ENCODE peak calls at places on chromosome 3, in six cellular contexts. One of them, this sample, is unnamed.

GRCh38 chr3:128145279-128145678 is 8.0 kb upstream of the EEFSEC start:
- DNase-seq in cardiac muscle cell: no peak
- DNase-seq in neural progenitor cell: no peak
- DNase-seq in lower lobe of right lung: peak; percentile 68
- DNase-seq in keratinocyte: no peak
- DNase-seq in SJCRH30: no peak
- DNase-seq in this sample: peak; percentile 37

GRCh38 chr3:31369637-31370036 is 163.1 kb upstream of the STT3B start:
- DNase-seq in cardiac muscle cell: peak; percentile 43
- DNase-seq in neural progenitor cell: no peak
- DNase-seq in lower lobe of right lung: no peak
- DNase-seq in keratinocyte: no peak
- DNase-seq in SJCRH30: no peak
- DNase-seq in this sample: no peak

GRCh38 chr3:173745952-173746682 is 348.6 kb downstream of the NLGN1 start:
- DNase-seq in cardiac muscle cell: peak; percentile 46
- DNase-seq in neural progenitor cell: no peak
- DNase-seq in lower lobe of right lung: no peak
- DNase-seq in keratinocyte: no peak
- DNase-seq in SJCRH30: peak; percentile 1
- DNase-seq in this sample: no peak

GRCh38 chr3:34374521-34374920 is 576.1 kb downstream of the PDCD6IP start:
- DNase-seq in cardiac muscle cell: no peak
- DNase-seq in neural progenitor cell: no peak
- DNase-seq in lower lobe of right lung: no peak
- DNase-seq in keratinocyte: no peak
- DNase-seq in SJCRH30: no peak
- DNase-seq in this sample: no peak

GRCh38 chr3:16908408-16908807 is 23.7 kb downstream of the PLCL2 start:
- DNase-seq in cardiac muscle cell: no peak
- DNase-seq in neural progenitor cell: no peak
- DNase-seq in lower lobe of right lung: no peak
- DNase-seq in keratinocyte: no peak
- DNase-seq in SJCRH30: no peak
- DNase-seq in this sample: no peak

GRCh38 chr3:194632983-194633348 is 253 bp downstream of the TMEM44 start:
- DNase-seq in cardiac muscle cell: peak; percentile 37
- DNase-seq in neural progenitor cell: no peak
- DNase-seq in lower lobe of right lung: peak; percentile 62
- DNase-seq in keratinocyte: no peak
- DNase-seq in SJCRH30: peak; percentile 55
- DNase-seq in this sample: peak; percentile 33

GRCh38 chr3:129985113-129985512 is 10.6 kb downstream of the TRH start:
- DNase-seq in cardiac muscle cell: no peak
- DNase-seq in neural progenitor cell: no peak
- DNase-seq in lower lobe of right lung: no peak
- DNase-seq in keratinocyte: no peak
- DNase-seq in SJCRH30: no peak
- DNase-seq in this sample: peak; percentile 37

GRCh38 chr3:7847521-7847920 is 654.1 kb upstream of the LMCD1 start:
- DNase-seq in cardiac muscle cell: no peak
- DNase-seq in neural progenitor cell: no peak
- DNase-seq in lower lobe of right lung: no peak
- DNase-seq in keratinocyte: no peak
- DNase-seq in SJCRH30: no peak
- DNase-seq in this sample: no peak

GRCh38 chr3:66409771-66410355 is 91.0 kb downstream of the LRIG1 start:
- DNase-seq in cardiac muscle cell: no peak
- DNase-seq in neural progenitor cell: no peak
- DNase-seq in lower lobe of right lung: no peak
- DNase-seq in keratinocyte: no peak
- DNase-seq in SJCRH30: no peak
- DNase-seq in this sample: no peak

GRCh38 chr3:33392703-33393125 is 47.5 kb downstream of the UBP1 start:
- DNase-seq in cardiac muscle cell: peak; percentile 72
- DNase-seq in neural progenitor cell: no peak
- DNase-seq in lower lobe of right lung: no peak
- DNase-seq in keratinocyte: peak; percentile 38
- DNase-seq in SJCRH30: no peak
- DNase-seq in this sample: no peak

GRCh38 chr3:133393691-133394474 is 6.0 kb upstream of the BFSP2 start:
- DNase-seq in cardiac muscle cell: peak; percentile 20
- DNase-seq in neural progenitor cell: no peak
- DNase-seq in lower lobe of right lung: no peak
- DNase-seq in keratinocyte: no peak
- DNase-seq in SJCRH30: no peak
- DNase-seq in this sample: peak; percentile 54

GRCh38 chr3:172580680-172581079 is 57.5 kb upstream of the TNFSF10 start:
- DNase-seq in cardiac muscle cell: no peak
- DNase-seq in neural progenitor cell: no peak
- DNase-seq in lower lobe of right lung: no peak
- DNase-seq in keratinocyte: no peak
- DNase-seq in SJCRH30: no peak
- DNase-seq in this sample: no peak

GRCh38 chr3:60202052-60202753 is 1049.0 kb downstream of the FHIT start:
- DNase-seq in cardiac muscle cell: no peak
- DNase-seq in neural progenitor cell: no peak
- DNase-seq in lower lobe of right lung: no peak
- DNase-seq in keratinocyte: no peak
- DNase-seq in SJCRH30: peak; percentile 11
- DNase-seq in this sample: no peak

GRCh38 chr3:151393146-151393831 is 8.7 kb upstream of the P2RY12 start:
- DNase-seq in cardiac muscle cell: no peak
- DNase-seq in neural progenitor cell: no peak
- DNase-seq in lower lobe of right lung: no peak
- DNase-seq in keratinocyte: no peak
- DNase-seq in SJCRH30: no peak
- DNase-seq in this sample: no peak

GRCh38 chr3:119598410-119599098 is 869 bp downstream of the PLA1A start:
- DNase-seq in cardiac muscle cell: no peak
- DNase-seq in neural progenitor cell: no peak
- DNase-seq in lower lobe of right lung: no peak
- DNase-seq in keratinocyte: no peak
- DNase-seq in SJCRH30: no peak
- DNase-seq in this sample: no peak
- H3K27ac ChIP-seq in cardiac muscle cell: no peak overlapping the region
- H3K27ac ChIP-seq in neural progenitor cell: no peak overlapping the region
- H3K27ac ChIP-seq in lower lobe of right lung: peak overlapping the region; percentile 76
- H3K27ac ChIP-seq in keratinocyte: no peak overlapping the region
- H3K27ac ChIP-seq in SJCRH30: no peak overlapping the region
- H3K27ac ChIP-seq in this sample: peak overlapping the region; percentile 87

DNA sequence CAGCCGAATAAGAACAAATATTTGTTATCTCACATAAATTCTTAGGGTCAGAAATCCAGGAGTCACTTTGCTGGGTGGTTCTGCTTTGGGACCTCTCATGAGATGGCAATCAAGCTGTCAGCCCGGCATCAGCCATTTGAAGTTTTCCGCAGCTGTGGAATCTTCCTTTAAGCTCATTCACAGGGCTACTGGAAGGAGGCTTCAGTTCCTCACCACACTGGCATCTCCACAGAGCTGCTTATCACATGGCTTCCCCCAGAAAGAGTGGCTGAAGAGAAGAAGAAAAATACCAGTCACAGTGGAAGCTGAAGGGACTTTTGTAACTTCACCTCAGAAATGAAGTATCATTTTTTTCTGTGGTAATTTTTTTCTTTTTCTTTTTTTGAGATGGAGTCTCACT is 267.7 kb downstream of the CHL1 start:
- DNase-seq in cardiac muscle cell: no peak
- DNase-seq in neural progenitor cell: no peak
- DNase-seq in lower lobe of right lung: no peak
- DNase-seq in keratinocyte: no peak
- DNase-seq in SJCRH30: no peak
- DNase-seq in this sample: no peak
- H3K9me3 ChIP-seq in cardiac muscle cell: no peaks in the 10 kb centered on the region
- H3K9me3 ChIP-seq in neural progenitor cell: no peaks in the 10 kb centered on the region
- H3K9me3 ChIP-seq in lower lobe of right lung: no peaks in the 10 kb centered on the region
- H3K9me3 ChIP-seq in keratinocyte: no peaks in the 10 kb centered on the region
- H3K9me3 ChIP-seq in SJCRH30: no peaks in the 10 kb centered on the region
- H3K9me3 ChIP-seq in this sample: no peaks in the 10 kb centered on the region

GRCh38 chr3:12356996-12357395 is 68.1 kb downstream of the PPARG start:
- DNase-seq in cardiac muscle cell: no peak
- DNase-seq in neural progenitor cell: no peak
- DNase-seq in lower lobe of right lung: peak; percentile 56
- DNase-seq in keratinocyte: no peak
- DNase-seq in SJCRH30: no peak
- DNase-seq in this sample: no peak
- H3K27ac ChIP-seq in cardiac muscle cell: no peak overlapping the region
- H3K27ac ChIP-seq in neural progenitor cell: no peak overlapping the region
- H3K27ac ChIP-seq in lower lobe of right lung: no peak overlapping the region
- H3K27ac ChIP-seq in keratinocyte: no peak overlapping the region
- H3K27ac ChIP-seq in SJCRH30: no peak overlapping the region
- H3K27ac ChIP-seq in this sample: no peak overlapping the region

DNA sequence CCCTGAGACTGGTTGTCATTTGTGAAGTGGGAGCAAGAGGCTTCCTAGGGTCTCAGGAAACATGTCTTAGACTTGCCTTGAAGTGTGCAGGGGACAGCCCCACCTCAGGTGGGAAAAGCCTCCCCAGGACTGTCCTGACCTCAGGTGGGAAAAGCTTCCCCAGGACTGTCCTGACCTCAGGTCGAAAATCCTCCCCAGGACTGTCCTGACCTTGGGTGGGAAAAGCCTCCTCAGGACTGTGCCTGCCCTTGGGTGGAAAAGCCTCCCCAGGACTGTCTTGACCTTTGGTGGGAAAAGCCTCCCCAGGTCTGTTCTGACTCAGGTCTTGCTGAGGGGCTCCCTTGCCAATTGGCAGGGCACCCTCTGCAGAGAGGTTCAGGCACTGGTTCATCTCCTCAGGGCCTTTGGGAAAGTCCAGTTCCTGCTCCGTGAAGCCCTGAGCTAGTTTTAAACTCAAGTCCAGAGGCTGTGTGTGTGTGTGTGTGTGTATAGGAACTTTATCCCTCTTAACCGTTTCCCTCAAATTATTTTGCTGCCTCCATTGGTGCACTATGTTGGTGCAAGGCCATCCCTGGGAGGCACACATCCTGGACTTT is 64.7 kb downstream of the WNT7A start:
- DNase-seq in cardiac muscle cell: no peak
- DNase-seq in neural progenitor cell: no peak
- DNase-seq in lower lobe of right lung: no peak
- DNase-seq in keratinocyte: no peak
- DNase-seq in SJCRH30: no peak
- DNase-seq in this sample: no peak
- H3K9me3 ChIP-seq in cardiac muscle cell: no peaks in the 10 kb centered on the region
- H3K9me3 ChIP-seq in neural progenitor cell: peaks cover 12% of the 10 kb centered on the region
- H3K9me3 ChIP-seq in lower lobe of right lung: peaks cover 33% of the 10 kb centered on the region
- H3K9me3 ChIP-seq in keratinocyte: peaks cover 47% of the 10 kb centered on the region
- H3K9me3 ChIP-seq in SJCRH30: no peaks in the 10 kb centered on the region
- H3K9me3 ChIP-seq in this sample: peaks cover 61% of the 10 kb centered on the region

GRCh38 chr3:79040091-79040490 is 727.7 kb downstream of the ROBO1 start:
- DNase-seq in cardiac muscle cell: no peak
- DNase-seq in neural progenitor cell: no peak
- DNase-seq in lower lobe of right lung: no peak
- DNase-seq in keratinocyte: no peak
- DNase-seq in SJCRH30: no peak
- DNase-seq in this sample: no peak
- H3K27ac ChIP-seq in cardiac muscle cell: no peak overlapping the region
- H3K27ac ChIP-seq in neural progenitor cell: no peak overlapping the region
- H3K27ac ChIP-seq in lower lobe of right lung: no peak overlapping the region
- H3K27ac ChIP-seq in keratinocyte: no peak overlapping the region
- H3K27ac ChIP-seq in SJCRH30: no peak overlapping the region
- H3K27ac ChIP-seq in this sample: no peak overlapping the region

DNA sequence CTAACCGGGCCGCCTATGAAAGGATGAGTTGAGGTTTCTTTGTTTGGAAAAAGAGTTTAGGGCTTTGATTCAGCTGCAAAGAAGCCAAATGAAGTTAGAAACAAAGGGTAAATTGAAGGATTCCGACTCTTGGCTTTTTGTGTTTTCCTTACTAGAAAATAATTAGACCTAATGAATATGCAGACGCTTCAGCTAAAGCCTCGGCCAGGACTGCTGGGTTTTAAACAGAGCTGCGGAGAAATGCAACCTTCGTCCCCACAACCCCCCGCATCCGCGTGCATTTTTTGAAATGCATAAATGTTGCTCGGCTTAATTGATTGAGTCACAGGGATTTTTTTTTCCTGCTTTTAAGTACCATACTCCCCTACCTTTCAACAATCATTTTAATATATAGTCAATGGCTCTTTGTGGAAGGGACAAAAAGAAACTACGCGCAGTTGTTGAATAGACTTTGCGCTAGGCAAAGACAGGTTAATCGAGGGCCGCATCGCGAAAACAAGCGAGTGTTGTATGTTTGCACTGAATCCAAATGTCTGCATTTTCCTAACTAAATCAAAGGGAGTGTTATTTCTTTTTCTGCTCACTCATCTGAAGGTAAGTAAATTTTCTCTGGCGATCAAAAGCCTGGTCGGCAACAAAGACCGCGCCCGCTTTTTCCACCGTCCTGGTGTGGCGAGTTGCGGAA is 1.3 kb upstream of the ZIC4 start:
- DNase-seq in cardiac muscle cell: no peak
- DNase-seq in neural progenitor cell: peak; percentile 50
- DNase-seq in lower lobe of right lung: no peak
- DNase-seq in keratinocyte: no peak
- DNase-seq in SJCRH30: no peak
- DNase-seq in this sample: no peak
- H3K9me3 ChIP-seq in cardiac muscle cell: no peaks in the 10 kb centered on the region
- H3K9me3 ChIP-seq in neural progenitor cell: no peaks in the 10 kb centered on the region
- H3K9me3 ChIP-seq in lower lobe of right lung: no peaks in the 10 kb centered on the region
- H3K9me3 ChIP-seq in keratinocyte: peaks cover 9% of the 10 kb centered on the region
- H3K9me3 ChIP-seq in SJCRH30: no peaks in the 10 kb centered on the region
- H3K9me3 ChIP-seq in this sample: no peaks in the 10 kb centered on the region

This sample was measured in left ventricle myocardium inferior.